ENCODE peak calls at places on chromosomes 3 and 15, in seven cellular contexts. One of them, this sample, is unnamed.

GRCh38 chr3:133962879-133963278 is 66.8 kb downstream of the SLCO2A1 start:
- DNase-seq in type B pancreatic cell: no peak
- DNase-seq in GM12864: no peak
- DNase-seq in CD14-positive monocyte: no peak
- DNase-seq in HFF-Myc: peak
- DNase-seq in tibial nerve: no peak
- DNase-seq in GM23338: no peak
- DNase-seq in this sample: peak

GRCh38 chr15:29700296-29700695 is 122.0 kb downstream of the TJP1 start:
- DNase-seq in type B pancreatic cell: no peak
- DNase-seq in GM12864: no peak
- DNase-seq in CD14-positive monocyte: no peak
- DNase-seq in HFF-Myc: no peak
- DNase-seq in tibial nerve: no peak
- DNase-seq in GM23338: no peak
- DNase-seq in this sample: no peak

GRCh38 chr3:71724584-71725278 is 471 bp downstream of the EIF4E3 start:
- DNase-seq in type B pancreatic cell: peak
- DNase-seq in GM12864: no peak
- DNase-seq in CD14-positive monocyte: no peak
- DNase-seq in HFF-Myc: no peak
- DNase-seq in tibial nerve: no peak
- DNase-seq in GM23338: peak
- DNase-seq in this sample: no peak

GRCh38 chr15:39629376-39629775 is 48.5 kb downstream of the THBS1 start:
- DNase-seq in type B pancreatic cell: no peak
- DNase-seq in GM12864: no peak
- DNase-seq in CD14-positive monocyte: no peak
- DNase-seq in HFF-Myc: no peak
- DNase-seq in tibial nerve: no peak
- DNase-seq in GM23338: no peak
- DNase-seq in this sample: no peak

GRCh38 chr15:69400850-69401249 is 13.3 kb upstream of the KIF23 start:
- DNase-seq in type B pancreatic cell: no peak
- DNase-seq in GM12864: no peak
- DNase-seq in CD14-positive monocyte: no peak
- DNase-seq in HFF-Myc: no peak
- DNase-seq in tibial nerve: no peak
- DNase-seq in GM23338: peak
- DNase-seq in this sample: no peak

GRCh38 chr3:11059090-11059798 is 66.7 kb downstream of the SLC6A1 start:
- DNase-seq in type B pancreatic cell: no peak
- DNase-seq in GM12864: no peak
- DNase-seq in CD14-positive monocyte: no peak
- DNase-seq in HFF-Myc: peak
- DNase-seq in tibial nerve: peak
- DNase-seq in GM23338: peak
- DNase-seq in this sample: peak

GRCh38 chr3:29065211-29065785 is 215.6 kb upstream of the RBMS3 start:
- DNase-seq in type B pancreatic cell: peak
- DNase-seq in GM12864: no peak
- DNase-seq in CD14-positive monocyte: no peak
- DNase-seq in HFF-Myc: peak
- DNase-seq in tibial nerve: peak
- DNase-seq in GM23338: peak
- DNase-seq in this sample: peak

GRCh38 chr3:184604039-184604955 is 42.7 kb downstream of the EPHB3 start:
- DNase-seq in type B pancreatic cell: no peak
- DNase-seq in GM12864: no peak
- DNase-seq in CD14-positive monocyte: peak
- DNase-seq in HFF-Myc: no peak
- DNase-seq in tibial nerve: no peak
- DNase-seq in GM23338: peak
- DNase-seq in this sample: no peak

GRCh38 chr3:15918988-15919387 is 121.2 kb upstream of the ANKRD28 start:
- DNase-seq in type B pancreatic cell: no peak
- DNase-seq in GM12864: no peak
- DNase-seq in CD14-positive monocyte: no peak
- DNase-seq in HFF-Myc: no peak
- DNase-seq in tibial nerve: no peak
- DNase-seq in GM23338: no peak
- DNase-seq in this sample: no peak

GRCh38 chr3:108091498-108092259 is 848 bp upstream of the CD47 start:
- DNase-seq in type B pancreatic cell: peak
- DNase-seq in GM12864: no peak
- DNase-seq in CD14-positive monocyte: no peak
- DNase-seq in HFF-Myc: no peak
- DNase-seq in tibial nerve: no peak
- DNase-seq in GM23338: peak
- DNase-seq in this sample: no peak

GRCh38 chr3:136858381-136858780 is 3.6 kb upstream of the NCK1 start:
- DNase-seq in type B pancreatic cell: no peak
- DNase-seq in GM12864: no peak
- DNase-seq in CD14-positive monocyte: no peak
- DNase-seq in HFF-Myc: no peak
- DNase-seq in tibial nerve: no peak
- DNase-seq in GM23338: no peak
- DNase-seq in this sample: no peak

GRCh38 chr15:43878466-43878865 is 51.7 kb downstream of the WDR76 start:
- DNase-seq in type B pancreatic cell: no peak
- DNase-seq in GM12864: no peak
- DNase-seq in CD14-positive monocyte: no peak
- DNase-seq in HFF-Myc: no peak
- DNase-seq in tibial nerve: no peak
- DNase-seq in GM23338: no peak
- DNase-seq in this sample: no peak

GRCh38 chr15:85094685-85095084 is 113.0 kb downstream of the PDE8A start:
- DNase-seq in type B pancreatic cell: no peak
- DNase-seq in GM12864: no peak
- DNase-seq in CD14-positive monocyte: no peak
- DNase-seq in HFF-Myc: no peak
- DNase-seq in tibial nerve: no peak
- DNase-seq in GM23338: no peak
- DNase-seq in this sample: no peak

GRCh38 chr15:91021516-91022074 is 799 bp downstream of the VPS33B start:
- DNase-seq in type B pancreatic cell: no peak
- DNase-seq in GM12864: no peak
- DNase-seq in CD14-positive monocyte: no peak
- DNase-seq in HFF-Myc: no peak
- DNase-seq in tibial nerve: no peak
- DNase-seq in GM23338: no peak
- DNase-seq in this sample: no peak

GRCh38 chr15:25240461-25241021 is 198.3 kb downstream of the UBE3A start:
- DNase-seq in type B pancreatic cell: no peak
- DNase-seq in GM12864: no peak
- DNase-seq in CD14-positive monocyte: peak
- DNase-seq in HFF-Myc: no peak
- DNase-seq in tibial nerve: no peak
- DNase-seq in GM23338: no peak
- DNase-seq in this sample: no peak

GRCh38 chr3:104908761-104909160 is 457.9 kb upstream of the ALCAM start:
- DNase-seq in type B pancreatic cell: no peak
- DNase-seq in GM12864: no peak
- DNase-seq in CD14-positive monocyte: no peak
- DNase-seq in HFF-Myc: no peak
- DNase-seq in tibial nerve: no peak
- DNase-seq in GM23338: peak
- DNase-seq in this sample: no peak

GRCh38 chr15:29671308-29671981 is 150.8 kb downstream of the TJP1 start:
- DNase-seq in type B pancreatic cell: no peak
- DNase-seq in GM12864: no peak
- DNase-seq in CD14-positive monocyte: no peak
- DNase-seq in HFF-Myc: no peak
- DNase-seq in tibial nerve: no peak
- DNase-seq in GM23338: no peak
- DNase-seq in this sample: no peak

GRCh38 chr3:97778152-97778551 is 13.6 kb downstream of the ARL6 start:
- DNase-seq in type B pancreatic cell: no peak
- DNase-seq in GM12864: no peak
- DNase-seq in CD14-positive monocyte: no peak
- DNase-seq in HFF-Myc: no peak
- DNase-seq in tibial nerve: no peak
- DNase-seq in GM23338: no peak
- DNase-seq in this sample: no peak

GRCh38 chr3:32018723-32019564 is 37.4 kb downstream of the ZNF860 start:
- DNase-seq in type B pancreatic cell: no peak
- DNase-seq in GM12864: no peak
- DNase-seq in CD14-positive monocyte: no peak
- DNase-seq in HFF-Myc: no peak
- DNase-seq in tibial nerve: peak
- DNase-seq in GM23338: peak
- DNase-seq in this sample: peak

DNA sequence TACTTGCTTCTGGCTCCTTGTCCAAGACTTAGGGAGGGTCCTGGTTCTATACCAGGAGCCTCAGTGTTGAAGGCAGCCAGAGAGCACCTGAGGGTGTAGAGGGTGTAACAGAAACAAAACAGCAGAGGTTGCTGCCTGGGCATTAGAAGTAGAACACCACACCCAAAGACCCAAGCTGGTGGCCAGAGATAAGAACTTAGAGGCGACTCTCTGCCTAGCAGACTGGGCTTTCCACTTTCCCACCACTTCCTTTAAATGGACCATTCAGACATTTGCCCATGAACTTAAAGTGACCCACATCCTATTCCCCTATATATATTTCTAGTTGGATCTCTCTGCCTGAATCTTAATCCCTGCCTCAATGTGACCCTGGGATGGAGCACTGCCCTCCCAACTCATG is 189.8 kb downstream of the KLF13 start:
- DNase-seq in type B pancreatic cell: no peak
- DNase-seq in GM12864: no peak
- DNase-seq in CD14-positive monocyte: no peak
- DNase-seq in HFF-Myc: no peak
- DNase-seq in tibial nerve: no peak
- DNase-seq in GM23338: no peak
- DNase-seq in this sample: no peak
- TF ChIP-seq CTCF in type B pancreatic cell: no peak
- TF ChIP-seq CTCF in GM12864: no peak
- TF ChIP-seq CTCF in CD14-positive monocyte: no peak
- TF ChIP-seq CTCF in HFF-Myc: no peak
- TF ChIP-seq CTCF in tibial nerve: no peak
- TF ChIP-seq CTCF in GM23338: no peak
- TF ChIP-seq CTCF in this sample: no peak

DNA sequence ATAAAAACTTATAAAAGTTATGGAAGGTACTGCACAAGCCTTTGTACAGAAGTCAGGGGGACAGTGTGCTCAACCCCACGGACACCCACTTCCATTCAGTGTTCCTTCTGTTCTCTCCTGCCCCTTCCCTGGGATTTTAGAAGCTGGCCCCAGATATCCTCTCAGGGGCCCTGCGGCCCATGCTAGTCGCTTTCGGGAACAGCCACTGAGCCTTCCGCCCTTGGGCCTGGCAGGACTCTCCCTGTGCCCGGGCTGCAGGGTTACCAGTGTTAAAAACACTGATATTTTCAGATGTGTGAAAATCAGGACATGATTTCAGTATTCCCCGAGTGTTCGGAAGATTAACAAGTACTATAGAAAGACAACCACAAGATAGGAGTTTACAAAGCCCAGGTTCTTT is 22.4 kb downstream of the FAN1 start:
- DNase-seq in type B pancreatic cell: no peak
- DNase-seq in GM12864: no peak
- DNase-seq in CD14-positive monocyte: no peak
- DNase-seq in HFF-Myc: no peak
- DNase-seq in tibial nerve: no peak
- DNase-seq in GM23338: no peak
- DNase-seq in this sample: no peak
- TF ChIP-seq CTCF in type B pancreatic cell: no peak
- TF ChIP-seq CTCF in GM12864: no peak
- TF ChIP-seq CTCF in CD14-positive monocyte: no peak
- TF ChIP-seq CTCF in HFF-Myc: no peak
- TF ChIP-seq CTCF in tibial nerve: no peak
- TF ChIP-seq CTCF in GM23338: no peak
- TF ChIP-seq CTCF in this sample: no peak

GRCh38 chr3:139655880-139656279 is 21.9 kb downstream of the NMNAT3 start:
- DNase-seq in type B pancreatic cell: no peak
- DNase-seq in GM12864: no peak
- DNase-seq in CD14-positive monocyte: no peak
- DNase-seq in HFF-Myc: no peak
- DNase-seq in tibial nerve: peak
- DNase-seq in GM23338: no peak
- DNase-seq in this sample: no peak
- TF ChIP-seq CTCF in type B pancreatic cell: no peak
- TF ChIP-seq CTCF in GM12864: no peak
- TF ChIP-seq CTCF in CD14-positive monocyte: no peak
- TF ChIP-seq CTCF in HFF-Myc: no peak
- TF ChIP-seq CTCF in tibial nerve: no peak
- TF ChIP-seq CTCF in GM23338: no peak
- TF ChIP-seq CTCF in this sample: no peak

DNA sequence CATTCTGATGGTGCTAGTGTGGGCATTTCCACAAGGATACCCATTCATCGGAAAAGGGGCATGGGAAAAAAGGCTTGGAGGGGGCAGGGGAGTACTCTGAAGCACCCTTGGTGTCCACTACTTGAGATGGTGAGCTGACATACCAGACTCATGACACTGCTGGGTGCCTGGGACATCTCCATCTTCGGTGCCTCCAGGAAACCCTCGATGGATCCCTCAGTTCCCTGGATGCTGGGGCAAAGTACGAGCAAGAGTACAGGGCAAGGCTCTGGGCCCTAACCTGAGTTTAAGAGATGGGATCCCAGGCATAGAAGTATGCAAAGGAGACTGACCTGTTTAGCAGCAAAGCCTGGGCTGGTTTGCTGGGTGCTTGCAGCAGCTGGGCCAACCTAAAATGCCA is 5.2 kb upstream of the IP6K1 start:
- DNase-seq in type B pancreatic cell: no peak
- DNase-seq in GM12864: no peak
- DNase-seq in CD14-positive monocyte: no peak
- DNase-seq in HFF-Myc: no peak
- DNase-seq in tibial nerve: no peak
- DNase-seq in GM23338: no peak
- DNase-seq in this sample: no peak
- TF ChIP-seq CTCF in type B pancreatic cell: no peak
- TF ChIP-seq CTCF in GM12864: no peak
- TF ChIP-seq CTCF in CD14-positive monocyte: no peak
- TF ChIP-seq CTCF in HFF-Myc: no peak
- TF ChIP-seq CTCF in tibial nerve: no peak
- TF ChIP-seq CTCF in GM23338: no peak
- TF ChIP-seq CTCF in this sample: no peak

DNA sequence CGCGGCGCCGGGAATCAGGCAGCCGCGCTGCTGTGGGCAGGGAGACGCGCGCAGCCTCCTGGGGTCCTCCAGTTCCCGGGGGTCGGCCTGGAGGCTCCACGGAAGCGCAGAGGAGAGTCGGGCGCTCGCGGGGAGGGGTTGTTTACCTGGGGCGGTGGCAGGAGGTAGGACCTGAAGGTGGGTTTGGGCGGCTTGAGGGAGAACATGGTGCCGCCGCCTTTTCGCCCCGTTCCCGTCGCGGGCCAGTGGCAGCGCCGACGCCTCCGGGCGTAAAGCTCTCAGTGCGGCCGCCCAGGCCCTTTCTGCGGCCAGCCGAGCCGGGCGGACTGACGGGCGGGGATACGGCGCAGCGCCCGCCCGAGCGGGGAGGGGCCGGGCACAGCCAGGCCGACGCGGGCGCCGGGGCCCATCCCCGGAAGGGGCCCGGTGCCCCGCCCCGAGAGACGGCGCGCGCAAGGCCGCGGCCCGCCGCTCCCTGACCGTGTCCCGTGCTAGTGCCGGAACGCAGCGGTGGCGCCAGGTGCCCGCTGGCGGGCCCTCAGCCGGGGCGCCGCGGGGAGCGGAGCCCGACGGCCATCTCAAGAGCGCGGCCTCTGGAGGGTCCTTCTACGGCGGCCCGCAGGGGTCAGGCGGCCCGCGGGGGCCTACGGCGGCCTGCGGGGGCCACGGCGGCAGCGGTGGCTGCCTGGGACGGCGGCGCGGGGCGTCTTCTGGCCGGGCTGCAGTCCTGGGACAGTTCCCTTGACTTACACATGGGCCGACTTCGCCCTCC is at the start of gene MTMR10:
- DNase-seq in type B pancreatic cell: peak
- DNase-seq in GM12864: no peak
- DNase-seq in CD14-positive monocyte: peak
- DNase-seq in HFF-Myc: peak
- DNase-seq in tibial nerve: peak
- DNase-seq in GM23338: peak
- DNase-seq in this sample: peak
- TF ChIP-seq CTCF in type B pancreatic cell: no peak
- TF ChIP-seq CTCF in GM12864: no peak
- TF ChIP-seq CTCF in CD14-positive monocyte: no peak
- TF ChIP-seq CTCF in HFF-Myc: no peak
- TF ChIP-seq CTCF in tibial nerve: peak
- TF ChIP-seq CTCF in GM23338: no peak
- TF ChIP-seq CTCF in this sample: no peak